ENCODE peak calls at places on chromosome 2, in four cellular contexts. I, A, L and G are unnamed samples. For H3K4me1, the result is how much of the 10 kb centered on the place peaks cover.

GRCh38 chr2:63001576-63001975 is 49.1 kb upstream of the OTX1 start:
- DNase-seq in I (no peak), A (no peak), L (no peak), G (no peak)

GRCh38 chr2:177530513-177531039 is 138.0 kb downstream of the AGPS start:
- DNase-seq in I (peak), A (no peak), L (no peak), G (no peak)

GRCh38 chr2:119283873-119284331 is 60.3 kb downstream of the STEAP3 start:
- DNase-seq in I (no peak), A (no peak), L (no peak), G (peak)

GRCh38 chr2:30421551-30422436 is 25.3 kb upstream of the LCLAT1 start:
- DNase-seq in I (peak), A (no peak), L (no peak), G (no peak)

GRCh38 chr2:170845343-170845742 is 28.7 kb downstream of the GAD1 start:
- DNase-seq in I (no peak), A (peak), L (no peak), G (no peak)

GRCh38 chr2:49113046-49113445 is 41.3 kb downstream of the FSHR start:
- DNase-seq in I (no peak), A (no peak), L (no peak), G (no peak)

GRCh38 chr2:105377871-105378270 is 21.0 kb downstream of the FHL2 start:
- DNase-seq in I (no peak), A (no peak), L (no peak), G (no peak)

GRCh38 chr2:218882866-218883366 is 2.3 kb downstream of the WNT10A start:
- DNase-seq in I (no peak), A (no peak), L (no peak), G (peak)

GRCh38 chr2:56229397-56230060 is 45.7 kb downstream of the CCDC85A start:
- DNase-seq in I (no peak), A (no peak), L (no peak), G (no peak)

GRCh38 chr2:120445431-120446143 is 99.7 kb downstream of the INHBB start:
- DNase-seq in I (peak), A (no peak), L (peak), G (no peak)

GRCh38 chr2:86368181-86368824 is 30.9 kb upstream of the REEP1 start:
- DNase-seq in I (peak), A (peak), L (peak), G (no peak)

GRCh38 chr2:72210470-72210869 is 62.8 kb upstream of the CYP26B1 start:
- DNase-seq in I (no peak), A (no peak), L (no peak), G (no peak)

GRCh38 chr2:44676379-44676778 is 265.1 kb upstream of the SIX3 start:
- DNase-seq in I (no peak), A (no peak), L (no peak), G (no peak)

GRCh38 chr2:10135296-10136089 is 13.0 kb downstream of the RRM2 start:
- DNase-seq in I (peak), A (no peak), L (no peak), G (no peak)

GRCh38 chr2:75319951-75320350 is 120.6 kb upstream of the TACR1 start:
- DNase-seq in I (no peak), A (no peak), L (no peak), G (no peak)

GRCh38 chr2:9001229-9001628 is 2.3 kb downstream of the MBOAT2 start:
- DNase-seq in I (peak), A (no peak), L (no peak), G (no peak)

GRCh38 chr2:39154944-39155343 is 34.1 kb upstream of the SOS1 start:
- DNase-seq in I (no peak), A (no peak), L (no peak), G (no peak)

GRCh38 chr2:28499298-28499697 is 3.4 kb downstream of the PLB1 start:
- DNase-seq in I (no peak), A (no peak), L (no peak), G (no peak)

GRCh38 chr2:61178603-61179545 is 16.9 kb downstream of the C2orf74 start:
- DNase-seq in I (peak), A (no peak), L (no peak), G (no peak)

GRCh38 chr2:190343170-190343499 is 254 bp upstream of the INPP1 start:
- DNase-seq in I (no peak), A (peak), L (no peak), G (no peak)

GRCh38 chr2:181959508-181959907 is 26.1 kb upstream of the PPP1R1C start:
- DNase-seq in I (no peak), A (no peak), L (no peak), G (no peak)

GRCh38 chr2:214574077-214574775 is 163.4 kb downstream of the VWC2L start:
- DNase-seq in I (no peak), A (no peak), L (no peak), G (no peak)

GRCh38 chr2:84314901-84315330 is 144.2 kb downstream of the SUCLG1 start:
- DNase-seq in I (peak), A (peak), L (peak), G (peak)

GRCh38 chr2:225326969-225327368 is 72.5 kb upstream of the NYAP2 start:
- DNase-seq in I (peak), A (peak), L (no peak), G (no peak)

GRCh38 chr2:202005272-202005887 is 28.3 kb upstream of the FZD7 start:
- DNase-seq in I (no peak), A (no peak), L (no peak), G (no peak)

GRCh38 chr2:178109813-178110212 is 2.4 kb upstream of the RBM45 start:
- DNase-seq in I (peak), A (no peak), L (peak), G (no peak)

GRCh38 chr2:174681099-174681982 is 82.9 kb downstream of the CHRNA1 start:
- DNase-seq in I (peak), A (no peak), L (peak), G (no peak)

GRCh38 chr2:124286089-124286783 is 261.1 kb downstream of the CNTNAP5 start:
- DNase-seq in I (peak), A (peak), L (no peak), G (no peak)

GRCh38 chr2:240230424-240230945 is 90.0 kb upstream of the OTOS start:
- DNase-seq in I (no peak), A (no peak), L (no peak), G (peak)

GRCh38 chr2:172743143-172743542 is 7.5 kb downstream of the RAPGEF4 start:
- DNase-seq in I (no peak), A (no peak), L (no peak), G (no peak)

GRCh38 chr2:157980020-157980419 is 103.9 kb upstream of the ACVR1 start:
- DNase-seq in I (no peak), A (no peak), L (no peak), G (no peak)
- H3K4me1 ChIP-seq in I (under half), A (under half), L (under half), G (under half)

GRCh38 chr2:167787562-167787961 is 459.8 kb downstream of the STK39 start:
- DNase-seq in I (no peak), A (no peak), L (no peak), G (no peak)
- H3K9ac ChIP-seq in I (no peak), A (no peak), L (no peak), G (no peak)

GRCh38 chr2:230221533-230221932 is 1.7 kb upstream of the SP110 start:
- DNase-seq in I (no peak), A (no peak), L (no peak), G (no peak)
- H3K4me1 ChIP-seq in I (under half), A (under half), L (under half), G (under half)

GRCh38 chr2:19607931-19608762 is 249.7 kb upstream of the OSR1 start:
- DNase-seq in I (peak), A (no peak), L (no peak), G (no peak)
- H3K9ac ChIP-seq in I (peak), A (no peak), L (no peak), G (no peak)

GRCh38 chr2:233079953-233080835 is 20.1 kb downstream of the INPP5D start:
- DNase-seq in I (no peak), A (no peak), L (no peak), G (peak)
- H3K4me1 ChIP-seq in I (under half), A (under half), L (under half), G (under half)

DNA sequence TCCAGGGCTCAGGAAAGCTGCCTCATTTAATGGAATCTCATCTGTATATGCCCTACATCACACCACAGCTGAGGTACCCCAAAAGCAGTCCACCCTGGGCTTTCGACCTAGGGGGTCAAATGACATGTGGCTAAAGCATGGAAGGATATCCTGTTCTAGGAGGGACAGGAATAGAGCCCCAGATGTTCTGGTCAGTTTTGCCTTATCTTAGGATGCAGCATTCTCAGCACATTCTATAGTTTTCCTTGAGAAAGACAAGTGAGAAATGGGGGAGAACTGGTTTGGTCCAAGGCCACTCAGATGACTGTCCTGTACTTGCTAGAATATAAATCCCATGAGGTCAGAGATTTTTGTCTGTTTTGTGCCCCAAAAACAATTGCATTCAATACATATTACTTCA is 688.0 kb upstream of the ZEB2 start:
- DNase-seq in I (no peak), A (no peak), L (no peak), G (no peak)
- H3K9ac ChIP-seq in I (no peak), A (no peak), L (no peak), G (no peak)